ENCODE peak calls at places on chromosome 14, in four cellular contexts. D, F, R and A are unnamed samples.
A peak's percentile ranks its signal among the peaks of the same experiment; 100 is the strongest.

GRCh38 chr14:103679351-103679750 is 35.9 kb downstream of the XRCC3 start:
- DNase-seq in R (peak; percentile 62), F (peak; percentile 76), D (no peak), A (no peak)

GRCh38 chr14:69285661-69286255 is 25.8 kb downstream of the GALNT16 start:
- DNase-seq in D (no peak), R (no peak), F (peak; percentile 23), A (no peak)

GRCh38 chr14:71115306-71115705 is 208.0 kb downstream of the PCNX1 start:
- DNase-seq in D (no peak), R (no peak), F (no peak), A (no peak)

GRCh38 chr14:73059326-73059725 is 992 bp downstream of the RBM25 start:
- DNase-seq in R (no peak), F (no peak), D (no peak), A (no peak)

GRCh38 chr14:65482769-65483438 is 70.4 kb downstream of the FUT8 start:
- DNase-seq in F (no peak), D (no peak), R (no peak), A (no peak)

GRCh38 chr14:47191693-47192092 is 483.7 kb downstream of the MDGA2 start:
- DNase-seq in F (no peak), R (no peak), D (no peak), A (no peak)

GRCh38 chr14:21902561-21903199 is 229.1 kb upstream of the OR4E1 start:
- DNase-seq in D (no peak), F (peak; percentile 66), R (peak; percentile 49), A (no peak)

GRCh38 chr14:92297818-92298595 is 25.0 kb upstream of the SLC24A4 start:
- DNase-seq in R (no peak), D (no peak), F (no peak), A (no peak)

GRCh38 chr14:74469548-74470518 is 23.3 kb downstream of the NPC2 start:
- DNase-seq in D (no peak), R (no peak), F (peak; percentile 9), A (no peak)
- H3K4me3 ChIP-seq in D (no peak overlapping the region), R (no peak overlapping the region), F (no peak overlapping the region), A (no peak overlapping the region)

GRCh38 chr14:52791204-52792096 is at the start of gene GNPNAT1:
- DNase-seq in F (peak; percentile 97), R (peak; percentile 87), D (peak; percentile 82), A (no peak)

GRCh38 chr14:52793061-52793460 is 1.7 kb upstream of the GNPNAT1 start:
- DNase-seq in D (no peak), R (no peak), F (no peak), A (no peak)

GRCh38 chr14:52790756-52791203 is 627 bp downstream of the GNPNAT1 start:
- DNase-seq in R (no peak), F (no peak), D (no peak), A (no peak)

GRCh38 chr14:52790011-52790755 is 1.2 kb downstream of the GNPNAT1 start:
- DNase-seq in F (no peak), D (no peak), R (no peak), A (no peak)

GRCh38 chr14:52792097-52792415 is 649 bp upstream of the GNPNAT1 start:
- DNase-seq in R (no peak), F (no peak), D (no peak), A (no peak)
- H3K27ac ChIP-seq in R (peak overlapping the region; percentile 90), F (peak overlapping the region; percentile 68), D (peak overlapping the region; percentile 36), A (peak overlapping the region; percentile 90)

DNA sequence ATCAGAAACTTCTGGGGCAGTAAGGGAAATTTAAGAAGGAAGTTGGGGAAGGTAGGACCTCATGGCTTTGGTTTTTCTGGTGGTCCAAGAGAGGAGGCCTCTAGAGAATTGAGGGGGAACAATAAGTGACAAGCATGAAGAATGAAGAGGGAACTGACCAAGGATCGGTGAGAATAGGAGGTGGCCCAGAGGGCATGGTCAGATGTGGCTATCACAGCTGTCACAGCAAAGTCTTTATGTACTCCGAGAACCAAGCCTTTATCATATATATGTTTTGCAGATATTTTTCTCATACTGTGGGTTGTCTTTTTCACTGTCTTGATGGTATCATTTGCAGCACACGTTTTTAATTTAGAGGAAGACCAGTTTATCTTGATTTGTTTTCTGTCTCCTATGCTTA is 64.3 kb downstream of the PPP2R5C start:
- DNase-seq in F (no peak), R (no peak), D (no peak), A (no peak)
- H3K4me3 ChIP-seq in F (no peak overlapping the region), R (no peak overlapping the region), D (peak overlapping the region; percentile 61), A (no peak overlapping the region)

GRCh38 chr14:60196291-60196690 is 31.1 kb upstream of the DHRS7 start:
- DNase-seq in F (no peak), D (no peak), R (no peak), A (no peak)
- H3K27ac ChIP-seq in F (no peak overlapping the region), D (no peak overlapping the region), R (no peak overlapping the region), A (no peak overlapping the region)

GRCh38 chr14:93939304-93940229 is 12.4 kb downstream of the FAM181A start:
- DNase-seq in D (peak; percentile 87), F (peak; percentile 99), R (peak; percentile 88), A (no peak)
- H3K4me3 ChIP-seq in D (peak overlapping the region; percentile 33), F (peak overlapping the region; percentile 53), R (peak overlapping the region; percentile 56), A (peak overlapping the region; percentile 38)